ENCODE peak calls at places on chromosomes 7 and 10, in four cellular contexts. O is nucleus accumbens, K is fibroblast of pulmonary artery, V is HEK293T. C is an unnamed sample.

GRCh38 chr7:142323706-142324105 is 65.8 kb upstream of the PRSS58 start:
- DNase-seq in O (peak), V (peak), K (no peak), C (no peak)

GRCh38 chr10:8766899-8767298 is 712.4 kb downstream of the GATA3 start:
- DNase-seq in K (no peak), O (no peak), V (no peak), C (no peak)

GRCh38 chr10:35507519-35508109 is 97.5 kb upstream of the GJD4 start:
- DNase-seq in K (no peak), O (no peak), V (no peak), C (no peak)

GRCh38 chr10:86222687-86223086 is 143.9 kb downstream of the GRID1 start:
- DNase-seq in K (no peak), V (no peak), O (no peak), C (no peak)

GRCh38 chr10:48389272-48389671 is 82.8 kb downstream of the MAPK8 start:
- DNase-seq in V (no peak), K (no peak), O (no peak), C (peak)

GRCh38 chr7:74126220-74126880 is 42.7 kb downstream of the LIMK1 start:
- DNase-seq in V (no peak), K (no peak), O (no peak), C (no peak)

GRCh38 chr10:31121074-31121685 is 89.5 kb upstream of the ZNF438 start:
- DNase-seq in O (no peak), V (no peak), K (no peak), C (no peak)

GRCh38 chr10:28906934-28907333 is 229.6 kb downstream of the BAMBI start:
- DNase-seq in V (no peak), O (no peak), K (peak), C (peak)

GRCh38 chr10:69780070-69780469 is 21.6 kb upstream of the COL13A1 start:
- DNase-seq in K (no peak), O (no peak), V (no peak), C (no peak)

GRCh38 chr7:57404343-57404966 is 45.5 kb upstream of the ZNF716 start:
- DNase-seq in O (no peak), V (no peak), K (no peak), C (no peak)

GRCh38 chr7:2253021-2253420 is 11.0 kb downstream of the NUDT1 start:
- DNase-seq in O (no peak), V (no peak), K (no peak), C (no peak)

GRCh38 chr7:50339990-50340500 is 35.5 kb downstream of the IKZF1 start:
- DNase-seq in V (no peak), K (no peak), O (no peak), C (no peak)

GRCh38 chr7:122546496-122546895 is 152.4 kb downstream of the RNF133 start:
- DNase-seq in K (peak), V (no peak), O (no peak), C (no peak)

GRCh38 chr7:8871716-8872115 is 438.3 kb downstream of the NXPH1 start:
- DNase-seq in V (no peak), K (no peak), O (no peak), C (no peak)